ENCODE peak calls at places on chromosomes 1 and 21, in seven cellular contexts. D is neuronal stem cell; E is brain microvascular endothelial cell; Q is psoas muscle; R is ovary; H is CD4-positive, CD25-positive, alpha-beta regulatory T cell; Y is upper lobe of right lung. A is an unnamed sample. For H3K27me3, the result is how much of the 10 kb centered on the place peaks cover.

GRCh38 chr1:211738709-211739301 is 63.4 kb upstream of the NEK2 start:
- DNase-seq in D (no peak), E (no peak), Q (no peak), R (no peak), H (peak), Y (no peak), A (peak)

GRCh38 chr1:78408830-78409229 is 81.9 kb upstream of the PTGFR start:
- DNase-seq in D (no peak), E (peak), Q (peak), R (no peak), H (no peak), Y (no peak), A (no peak)

GRCh38 chr1:230137328-230137815 is 70.3 kb downstream of the GALNT2 start:
- DNase-seq in D (no peak), E (no peak), Q (no peak), R (no peak), H (no peak), Y (no peak), A (no peak)

GRCh38 chr1:86466109-86466844 is 2.5 kb upstream of the CLCA1 start:
- DNase-seq in D (no peak), E (no peak), Q (no peak), R (no peak), H (no peak), Y (no peak), A (no peak)

GRCh38 chr1:27632387-27633297 is 2.3 kb downstream of the FGR start:
- DNase-seq in D (no peak), E (no peak), Q (no peak), R (no peak), H (peak), Y (no peak), A (no peak)

GRCh38 chr1:19981507-19982312 is 2.3 kb upstream of the PLA2G2A start:
- DNase-seq in D (no peak), E (no peak), Q (no peak), R (peak), H (no peak), Y (no peak), A (no peak)

GRCh38 chr1:220684890-220685289 is 5.3 kb upstream of the C1orf115 start:
- DNase-seq in D (no peak), E (no peak), Q (no peak), R (no peak), H (no peak), Y (no peak), A (no peak)

GRCh38 chr21:44490405-44490804 is 35.1 kb downstream of the LRRC3 start:
- DNase-seq in D (no peak), E (no peak), Q (no peak), R (no peak), H (no peak), Y (no peak), A (no peak)

GRCh38 chr1:209246660-209247059 is 336.9 kb upstream of the CAMK1G start:
- DNase-seq in D (no peak), E (peak), Q (no peak), R (no peak), H (no peak), Y (no peak), A (no peak)

GRCh38 chr1:10597492-10597891 is 122.7 kb downstream of the PEX14 start:
- DNase-seq in D (no peak), E (no peak), Q (no peak), R (no peak), H (no peak), Y (no peak), A (no peak)

GRCh38 chr1:151165281-151165737 is 393 bp downstream of the LYSMD1 start:
- DNase-seq in D (peak), E (peak), Q (peak), R (peak), H (no peak), Y (peak), A (no peak)

GRCh38 chr1:73824065-73824464 is 373.9 kb downstream of the LRRIQ3 start:
- DNase-seq in D (no peak), E (no peak), Q (no peak), R (no peak), H (no peak), Y (no peak), A (no peak)

GRCh38 chr1:205748398-205749093 is 1.4 kb downstream of the NUCKS1 start:
- DNase-seq in D (no peak), E (peak), Q (no peak), R (no peak), H (peak), Y (no peak), A (no peak)

GRCh38 chr1:25065246-25066238 is 135.5 kb upstream of the RUNX3 start:
- DNase-seq in D (no peak), E (no peak), Q (no peak), R (no peak), H (no peak), Y (peak), A (peak)

GRCh38 chr1:86537928-86538695 is 8.8 kb upstream of the CLCA4 start:
- DNase-seq in D (no peak), E (no peak), Q (no peak), R (no peak), H (no peak), Y (no peak), A (no peak)

GRCh38 chr1:184482113-184482512 is 95.3 kb downstream of the C1orf21 start:
- DNase-seq in D (no peak), E (no peak), Q (peak), R (peak), H (no peak), Y (no peak), A (no peak)

GRCh38 chr1:201488817-201489581 is 17.9 kb downstream of the CSRP1 start:
- DNase-seq in D (no peak), E (peak), Q (peak), R (peak), H (no peak), Y (peak), A (no peak)

GRCh38 chr1:29856663-29857224 is 620.4 kb downstream of the PTPRU start:
- DNase-seq in D (no peak), E (no peak), Q (no peak), R (no peak), H (no peak), Y (no peak), A (no peak)

GRCh38 chr1:78226784-78227183 is 181.0 kb downstream of the GIPC2 start:
- DNase-seq in D (no peak), E (no peak), Q (peak), R (no peak), H (no peak), Y (no peak), A (no peak)

GRCh38 chr21:39503138-39503762 is 51.5 kb downstream of the SH3BGR start:
- DNase-seq in D (no peak), E (no peak), Q (no peak), R (no peak), H (no peak), Y (no peak), A (no peak)

GRCh38 chr1:193479187-193479586 is 292.8 kb upstream of the B3GALT2 start:
- DNase-seq in D (no peak), E (no peak), Q (no peak), R (no peak), H (peak), Y (no peak), A (peak)

GRCh38 chr1:36053978-36054377 is 29.9 kb upstream of the TEKT2 start:
- DNase-seq in D (no peak), E (no peak), Q (no peak), R (no peak), H (no peak), Y (no peak), A (no peak)

GRCh38 chr21:29538115-29538514 is 239.4 kb downstream of the BACH1 start:
- DNase-seq in D (no peak), E (peak), Q (no peak), R (no peak), H (no peak), Y (no peak), A (no peak)

GRCh38 chr1:4351453-4351852 is 303.0 kb upstream of the AJAP1 start:
- DNase-seq in D (no peak), E (no peak), Q (no peak), R (no peak), H (no peak), Y (no peak), A (no peak)

GRCh38 chr1:107704911-107705310 is 260.1 kb downstream of the VAV3 start:
- DNase-seq in D (no peak), E (no peak), Q (no peak), R (no peak), H (no peak), Y (no peak), A (no peak)

GRCh38 chr21:45979141-45979631 is 2.4 kb upstream of the COL6A1 start:
- DNase-seq in D (no peak), E (no peak), Q (peak), R (peak), H (no peak), Y (peak), A (no peak)

GRCh38 chr1:211490821-211491415 is 1.0 kb downstream of the RD3 start:
- DNase-seq in D (no peak), E (no peak), Q (no peak), R (no peak), H (no peak), Y (no peak), A (no peak)

GRCh38 chr1:44784094-44785026 is 3.6 kb downstream of the BEST4 start:
- DNase-seq in D (no peak), E (no peak), Q (no peak), R (peak), H (peak), Y (no peak), A (peak)

GRCh38 chr21:35857082-35857481 is 203.2 kb downstream of the SETD4 start:
- DNase-seq in D (no peak), E (no peak), Q (no peak), R (no peak), H (no peak), Y (no peak), A (no peak)

GRCh38 chr1:219518168-219518905 is 94.6 kb downstream of the ZC3H11B start:
- DNase-seq in D (no peak), E (peak), Q (no peak), R (no peak), H (peak), Y (no peak), A (no peak)

GRCh38 chr1:25128168-25128621 is 104.1 kb downstream of the SYF2 start:
- DNase-seq in D (no peak), E (peak), Q (no peak), R (no peak), H (no peak), Y (no peak), A (no peak)

GRCh38 chr1:154304664-154305337 is 16.1 kb upstream of the AQP10 start:
- DNase-seq in D (no peak), E (no peak), Q (no peak), R (no peak), H (peak), Y (peak), A (no peak)

GRCh38 chr21:44322621-44323325 is 16.4 kb downstream of the CFAP410 start:
- DNase-seq in D (no peak), E (no peak), Q (no peak), R (no peak), H (no peak), Y (no peak), A (no peak)

GRCh38 chr1:147472489-147472888 is 68.8 kb upstream of the BCL9 start:
- DNase-seq in D (no peak), E (no peak), Q (no peak), R (no peak), H (no peak), Y (no peak), A (no peak)

GRCh38 chr1:147470079-147470478 is 71.2 kb upstream of the BCL9 start:
- DNase-seq in D (no peak), E (no peak), Q (no peak), R (no peak), H (no peak), Y (no peak), A (no peak)

GRCh38 chr1:147475488-147475887 is 65.8 kb upstream of the BCL9 start:
- DNase-seq in D (no peak), E (no peak), Q (no peak), R (no peak), H (no peak), Y (no peak), A (no peak)

GRCh38 chr1:147472953-147473734 is 68.2 kb upstream of the BCL9 start:
- DNase-seq in D (no peak), E (peak), Q (no peak), R (no peak), H (no peak), Y (no peak), A (no peak)

GRCh38 chr1:147473735-147474049 is 67.6 kb upstream of the BCL9 start:
- DNase-seq in D (no peak), E (no peak), Q (no peak), R (no peak), H (no peak), Y (no peak), A (no peak)
- H3K27me3 ChIP-seq in D (under half), E (under half), Q (under half), R (under half), H (under half), Y (under half), A (under half)

DNA sequence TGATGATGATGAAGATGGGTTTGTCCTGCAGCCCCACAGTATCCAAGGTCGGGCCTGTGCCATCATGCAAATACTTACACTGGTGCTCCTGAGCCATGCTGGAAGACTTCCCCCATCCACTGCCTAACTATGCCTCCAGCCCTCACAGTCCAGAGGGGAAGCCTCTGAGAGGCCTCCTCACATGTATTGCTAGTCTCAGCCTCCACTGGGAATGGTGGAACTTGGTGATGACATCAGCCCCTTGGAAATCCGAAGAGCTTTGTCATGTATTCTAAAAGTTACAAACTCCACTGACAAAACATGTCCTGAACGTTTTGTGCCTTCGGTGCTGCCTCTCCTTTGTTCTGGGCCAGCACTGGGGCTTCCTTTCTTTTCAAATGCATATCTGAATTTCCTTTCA is 61.1 kb upstream of the DMRTB1 start:
- DNase-seq in D (no peak), E (no peak), Q (no peak), R (no peak), H (no peak), Y (no peak), A (no peak)
- H3K27me3 ChIP-seq in D (under half), E (under half), Q (under half), R (under half), H (under half), Y (under half), A (under half)

GRCh38 chr1:1253314-1253713 is 6.8 kb upstream of the C1QTNF12 start:
- DNase-seq in D (no peak), E (no peak), Q (no peak), R (no peak), H (no peak), Y (no peak), A (no peak)

GRCh38 chr1:1255078-1255477 is 8.6 kb upstream of the C1QTNF12 start:
- DNase-seq in D (no peak), E (no peak), Q (no peak), R (no peak), H (no peak), Y (no peak), A (no peak)

GRCh38 chr1:1253972-1254666 is 7.6 kb upstream of the C1QTNF12 start:
- DNase-seq in D (no peak), E (no peak), Q (no peak), R (no peak), H (no peak), Y (no peak), A (no peak)

GRCh38 chr1:1255627-1256026 is 9.1 kb upstream of the C1QTNF12 start:
- DNase-seq in D (no peak), E (no peak), Q (no peak), R (no peak), H (no peak), Y (no peak), A (no peak)

GRCh38 chr1:1254667-1254998 is 8.1 kb upstream of the C1QTNF12 start:
- DNase-seq in D (no peak), E (no peak), Q (no peak), R (no peak), H (no peak), Y (no peak), A (no peak)
- H3K27me3 ChIP-seq in D (under half), E (under half), Q (under half), R (under half), H (under half), Y (under half), A (under half)

DNA sequence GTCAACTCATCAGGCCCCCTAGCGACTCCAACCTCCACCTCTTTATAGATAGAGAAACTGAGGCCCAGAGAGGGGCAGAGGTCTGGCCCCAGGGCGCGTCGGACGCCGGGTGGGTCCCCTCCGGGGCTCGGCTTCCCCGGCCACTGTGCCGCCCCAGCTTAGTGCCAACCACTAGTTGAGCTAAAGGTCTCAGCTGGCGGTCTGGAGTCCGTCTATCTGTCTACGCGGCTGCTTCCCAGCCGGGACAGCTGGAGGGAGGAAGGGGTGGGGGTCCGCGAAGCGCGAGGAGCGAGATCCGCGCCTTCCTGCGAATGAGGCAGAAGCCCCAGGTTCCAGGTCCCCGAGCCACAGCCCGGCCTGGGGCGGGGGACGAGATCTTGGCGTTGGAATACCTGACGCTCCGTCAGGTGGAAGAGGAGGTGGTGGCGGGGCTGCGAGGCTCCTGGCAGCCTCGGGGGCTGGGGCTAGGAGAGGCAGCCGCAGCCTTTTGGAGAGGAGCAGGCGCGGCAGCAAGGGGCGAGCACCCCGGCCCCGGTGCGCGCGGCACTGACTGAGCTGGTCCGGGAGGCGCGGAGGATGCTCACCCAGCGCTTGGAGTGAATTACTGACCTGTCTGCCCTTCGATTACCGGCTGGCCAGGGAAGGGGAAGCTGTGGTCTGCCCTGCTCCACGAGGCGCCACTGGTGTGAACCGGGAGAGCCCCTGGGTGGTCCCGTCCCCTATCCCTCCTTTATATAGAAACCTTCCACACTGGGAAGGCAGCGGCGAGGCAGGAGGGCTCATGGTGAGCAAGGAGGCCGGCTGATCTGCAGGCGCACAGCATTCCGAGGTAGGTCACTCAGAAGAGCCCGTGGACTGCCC is 948 bp downstream of the PODN start:
- DNase-seq in D (no peak), E (no peak), Q (no peak), R (peak), H (no peak), Y (peak), A (no peak)
- H3K27me3 ChIP-seq in D (half or more), E (under half), Q (under half), R (under half), H (under half), Y (under half), A (under half)

GRCh38 chr1:21663951-21664805 is 5.0 kb downstream of the RAP1GAP start:
- DNase-seq in D (no peak), E (no peak), Q (no peak), R (peak), H (no peak), Y (peak), A (no peak)

GRCh38 chr1:21665711-21666571 is 3.2 kb downstream of the RAP1GAP start:
- DNase-seq in D (no peak), E (no peak), Q (no peak), R (peak), H (no peak), Y (peak), A (no peak)

GRCh38 chr1:21663251-21663950 is 5.8 kb downstream of the RAP1GAP start:
- DNase-seq in D (no peak), E (no peak), Q (no peak), R (peak), H (no peak), Y (peak), A (no peak)

GRCh38 chr1:21666572-21667320 is 2.4 kb downstream of the RAP1GAP start:
- DNase-seq in D (no peak), E (no peak), Q (no peak), R (peak), H (no peak), Y (peak), A (no peak)

DNA sequence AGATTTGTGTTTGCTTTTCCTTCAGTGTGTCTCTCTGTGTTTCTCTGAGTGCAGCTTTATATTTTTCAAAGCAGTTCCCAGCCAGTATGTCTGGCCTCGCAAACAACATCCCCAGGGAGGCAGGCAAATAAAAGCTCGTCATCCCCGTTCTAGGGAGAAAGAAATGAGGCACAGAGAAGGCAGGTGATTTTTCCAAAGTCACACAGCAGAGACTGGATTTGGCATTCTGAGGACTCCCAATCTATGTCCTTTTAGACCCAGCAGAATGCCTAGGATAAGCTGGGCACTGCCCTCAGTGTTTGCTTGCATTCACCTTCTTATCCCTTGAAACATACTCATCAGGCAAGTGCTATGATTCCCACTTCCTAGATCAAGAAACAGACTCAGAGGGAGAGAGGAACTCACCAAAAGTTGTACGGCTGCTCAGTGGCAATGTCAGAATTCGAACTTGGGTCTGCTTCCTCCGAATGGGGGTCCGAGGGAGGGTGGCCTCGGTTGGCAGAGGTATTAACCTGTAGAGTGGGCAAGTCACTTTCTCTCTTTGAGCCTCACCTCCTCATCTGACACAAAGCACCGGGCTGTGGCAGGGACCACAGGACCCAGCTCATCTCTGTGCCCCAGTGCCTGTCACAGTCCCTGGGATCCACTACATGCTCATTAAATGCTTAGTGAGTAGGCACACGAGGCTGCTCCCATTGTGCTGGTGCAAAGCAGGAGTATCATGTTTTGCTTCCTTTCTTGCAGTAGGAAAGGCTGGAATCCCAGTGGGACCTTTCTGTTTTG is 4.2 kb downstream of the RAP1GAP start:
- DNase-seq in D (no peak), E (no peak), Q (no peak), R (peak), H (no peak), Y (peak), A (no peak)
- H3K27me3 ChIP-seq in D (half or more), E (half or more), Q (under half), R (under half), H (under half), Y (under half), A (under half)

GRCh38 chr1:101460709-101461108 is 223.9 kb downstream of the S1PR1 start:
- DNase-seq in D (no peak), E (no peak), Q (no peak), R (no peak), H (no peak), Y (no peak), A (no peak)
- H3K27me3 ChIP-seq in D (under half), E (under half), Q (under half), R (under half), H (under half), Y (under half), A (under half)

DNA sequence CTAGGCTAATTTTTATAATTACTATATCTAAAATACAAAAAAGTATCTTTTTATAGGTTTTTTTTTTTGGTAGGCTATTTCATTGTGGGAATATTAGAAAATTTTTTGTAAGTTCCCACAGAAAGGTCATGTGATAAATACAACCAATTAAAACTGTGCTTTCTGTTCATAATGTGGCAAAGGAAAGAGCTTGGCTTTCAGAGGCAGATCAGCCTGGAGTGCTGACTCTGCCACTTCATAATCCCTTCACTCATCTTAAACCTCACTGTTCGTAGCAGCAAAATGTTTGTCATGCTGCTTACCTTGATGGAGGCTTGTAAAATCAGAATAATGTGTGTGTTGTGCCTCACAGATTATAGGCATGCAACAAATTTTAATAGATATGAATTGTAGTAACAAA is 176.8 kb downstream of the ZP4 start:
- DNase-seq in D (no peak), E (no peak), Q (no peak), R (no peak), H (no peak), Y (no peak), A (no peak)
- H3K27me3 ChIP-seq in D (under half), E (under half), Q (under half), R (under half), H (under half), Y (under half), A (under half)

A was measured in CD4-positive, alpha-beta memory T cell.